ENCODE peak calls at places on chromosomes 5 and 9, in eight cellular contexts. S is COLO829, M is psoas muscle, R is EH, D is upper lobe of right lung, B is tibial nerve, O is amygdala, V is NCI-H1092 treated with DMSO at 0.1 percent for 48 hours. Q is an unnamed sample.

GRCh38 chr5:37696190-37697021 is 143.4 kb downstream of the GDNF start:
- DNase-seq in S (peak), M (no peak), R (peak), D (no peak), B (no peak), O (no peak), V (no peak), Q (peak)

GRCh38 chr5:57501414-57502321 is 19.1 kb upstream of the ACTBL2 start:
- DNase-seq in S (no peak), M (no peak), R (peak), D (no peak), B (no peak), O (no peak), V (no peak), Q (no peak)

GRCh38 chr5:172274951-172275753 is 8.4 kb downstream of the UBTD2 start:
- DNase-seq in S (no peak), M (no peak), R (no peak), D (no peak), B (no peak), O (no peak), V (no peak), Q (no peak)

GRCh38 chr9:91073049-91073810 is 271.6 kb downstream of the SYK start:
- DNase-seq in S (no peak), M (no peak), R (no peak), D (no peak), B (no peak), O (no peak), V (peak), Q (peak)

GRCh38 chr5:130740047-130740569 is 424.9 kb downstream of the HINT1 start:
- DNase-seq in S (no peak), M (no peak), R (no peak), D (no peak), B (no peak), O (no peak), V (no peak), Q (no peak)

GRCh38 chr5:103829585-103829984 is 267.0 kb upstream of the NUDT12 start:
- DNase-seq in S (peak), M (no peak), R (no peak), D (no peak), B (no peak), O (no peak), V (no peak), Q (no peak)

GRCh38 chr9:14314929-14315753 is 1.2 kb upstream of the NFIB start:
- DNase-seq in S (no peak), M (peak), R (peak), D (peak), B (peak), O (no peak), V (no peak), Q (peak)

GRCh38 chr9:5762421-5762820 is 70.5 kb downstream of the ERMP1 start:
- DNase-seq in S (no peak), M (no peak), R (peak), D (no peak), B (no peak), O (no peak), V (no peak), Q (no peak)

GRCh38 chr9:127057970-127058644 is 64.3 kb downstream of the ANGPTL2 start:
- DNase-seq in S (no peak), M (peak), R (no peak), D (no peak), B (no peak), O (no peak), V (no peak), Q (no peak)

GRCh38 chr5:53038196-53038847 is 49.2 kb downstream of the ITGA2 start:
- DNase-seq in S (no peak), M (no peak), R (peak), D (no peak), B (no peak), O (no peak), V (no peak), Q (peak)

GRCh38 chr9:5513966-5514365 is 3.6 kb downstream of the PDCD1LG2 start:
- DNase-seq in S (no peak), M (no peak), R (peak), D (no peak), B (no peak), O (no peak), V (no peak), Q (no peak)

GRCh38 chr5:55324815-55325418 is 17.1 kb downstream of the MTREX start:
- DNase-seq in S (peak), M (no peak), R (peak), D (no peak), B (no peak), O (no peak), V (peak), Q (peak)

GRCh38 chr9:133210609-133211008 is 1.6 kb upstream of the OBP2B start:
- DNase-seq in S (no peak), M (no peak), R (no peak), D (peak), B (no peak), O (no peak), V (no peak), Q (no peak)

GRCh38 chr9:20442461-20443319 is 179.6 kb downstream of the MLLT3 start:
- DNase-seq in S (no peak), M (no peak), R (no peak), D (no peak), B (no peak), O (no peak), V (no peak), Q (no peak)

GRCh38 chr9:88193766-88194165 is 55.5 kb upstream of the SPATA31C2 start:
- DNase-seq in S (no peak), M (no peak), R (no peak), D (no peak), B (no peak), O (no peak), V (no peak), Q (no peak)

Q was measured in NCI-H345.